ENCODE peak calls at places on chromosomes 11 and 22, in five cellular contexts. O is midbrain; U is CD8-positive, alpha-beta memory T cell; Q is activated naive CD8-positive, alpha-beta T cell treated with anti-CD3 and anti-CD28 coated beads, Interleukin-2, amount 50 U/mL, for 24 hours; E is putamen. M is an unnamed sample.
A peak's percentile ranks its signal among the peaks of the same experiment; 100 is the strongest.

GRCh38 chr11:32454993-32455392 is 19.7 kb upstream of the WT1 start:
- DNase-seq in O (no peak), U (no peak), Q (no peak), E (no peak), M (no peak)

GRCh38 chr11:126354631-126355323 is 709 bp upstream of the ST3GAL4 start:
- DNase-seq in O (no peak), U (no peak), Q (no peak), E (no peak), M (no peak)

GRCh38 chr11:122050021-122050710 is 65.8 kb downstream of the BLID start:
- DNase-seq in O (no peak), U (no peak), Q (no peak), E (no peak), M (no peak)

GRCh38 chr22:22452211-22452610 is 56.3 kb downstream of the ZNF280B start:
- DNase-seq in O (no peak), U (no peak), Q (no peak), E (no peak), M (no peak)

GRCh38 chr11:46106530-46107407 is 14.5 kb downstream of the PHF21A start:
- DNase-seq in O (peak; percentile 65), U (no peak), Q (no peak), E (peak; percentile 43), M (no peak)

GRCh38 chr11:43638717-43639116 is 41.8 kb upstream of the HSD17B12 start:
- DNase-seq in O (no peak), U (no peak), Q (no peak), E (no peak), M (no peak)

GRCh38 chr11:103534191-103534590 is 425.0 kb downstream of the DYNC2H1 start:
- DNase-seq in O (no peak), U (no peak), Q (no peak), E (no peak), M (no peak)

GRCh38 chr11:84549221-84549620 is 1077.9 kb downstream of the DLG2 start:
- DNase-seq in O (no peak), U (no peak), Q (no peak), E (no peak), M (no peak)

GRCh38 chr11:30433831-30434230 is 110.9 kb downstream of the ARL14EP start:
- DNase-seq in O (no peak), U (no peak), Q (no peak), E (no peak), M (no peak)

GRCh38 chr11:2553886-2554285 is 109.1 kb downstream of the KCNQ1 start:
- DNase-seq in O (no peak), U (no peak), Q (no peak), E (no peak), M (no peak)